ENCODE peak calls at places on chromosomes 2 and 18, in seven cellular contexts. One of them, this sample, is unnamed.

GRCh38 chr18:7105268-7105667 is 12.3 kb downstream of the LAMA1 start:
- DNase-seq in heart right ventricle: no peak
- DNase-seq in PC-9: no peak
- DNase-seq in activated CD4-positive, alpha-beta T cell treated with anti-CD3 and anti-CD28 coated beads, Interleukin-2, amount 50 U/mL, for 24 hours: no peak
- DNase-seq in hypothalamus: no peak
- DNase-seq in AG08395: no peak
- DNase-seq in left cardiac atrium: no peak
- DNase-seq in this sample: no peak

GRCh38 chr2:75458201-75458600 is 102.5 kb downstream of the EVA1A start:
- DNase-seq in heart right ventricle: no peak
- DNase-seq in PC-9: no peak
- DNase-seq in activated CD4-positive, alpha-beta T cell treated with anti-CD3 and anti-CD28 coated beads, Interleukin-2, amount 50 U/mL, for 24 hours: no peak
- DNase-seq in hypothalamus: no peak
- DNase-seq in AG08395: no peak
- DNase-seq in left cardiac atrium: no peak
- DNase-seq in this sample: no peak

GRCh38 chr2:154133823-154134222 is 262.1 kb downstream of the GALNT13 start:
- DNase-seq in heart right ventricle: no peak
- DNase-seq in PC-9: no peak
- DNase-seq in activated CD4-positive, alpha-beta T cell treated with anti-CD3 and anti-CD28 coated beads, Interleukin-2, amount 50 U/mL, for 24 hours: no peak
- DNase-seq in hypothalamus: no peak
- DNase-seq in AG08395: peak; percentile 38
- DNase-seq in left cardiac atrium: no peak
- DNase-seq in this sample: no peak

GRCh38 chr2:96501471-96501874 is 3.7 kb downstream of the NEURL3 start:
- DNase-seq in heart right ventricle: no peak
- DNase-seq in PC-9: no peak
- DNase-seq in activated CD4-positive, alpha-beta T cell treated with anti-CD3 and anti-CD28 coated beads, Interleukin-2, amount 50 U/mL, for 24 hours: no peak
- DNase-seq in hypothalamus: no peak
- DNase-seq in AG08395: no peak
- DNase-seq in left cardiac atrium: no peak
- DNase-seq in this sample: no peak

GRCh38 chr2:120828832-120829632 is 93.4 kb downstream of the GLI2 start:
- DNase-seq in heart right ventricle: no peak
- DNase-seq in PC-9: no peak
- DNase-seq in activated CD4-positive, alpha-beta T cell treated with anti-CD3 and anti-CD28 coated beads, Interleukin-2, amount 50 U/mL, for 24 hours: no peak
- DNase-seq in hypothalamus: no peak
- DNase-seq in AG08395: no peak
- DNase-seq in left cardiac atrium: no peak
- DNase-seq in this sample: no peak

GRCh38 chr2:218997730-218998129 is 4.5 kb upstream of the CRYBA2 start:
- DNase-seq in heart right ventricle: no peak
- DNase-seq in PC-9: no peak
- DNase-seq in activated CD4-positive, alpha-beta T cell treated with anti-CD3 and anti-CD28 coated beads, Interleukin-2, amount 50 U/mL, for 24 hours: no peak
- DNase-seq in hypothalamus: no peak
- DNase-seq in AG08395: no peak
- DNase-seq in left cardiac atrium: no peak
- DNase-seq in this sample: no peak

GRCh38 chr2:239002960-239003932 is 155.4 kb downstream of the TWIST2 start:
- DNase-seq in heart right ventricle: no peak
- DNase-seq in PC-9: peak; percentile 49
- DNase-seq in activated CD4-positive, alpha-beta T cell treated with anti-CD3 and anti-CD28 coated beads, Interleukin-2, amount 50 U/mL, for 24 hours: no peak
- DNase-seq in hypothalamus: no peak
- DNase-seq in AG08395: peak; percentile 77
- DNase-seq in left cardiac atrium: no peak
- DNase-seq in this sample: peak; percentile 38

GRCh38 chr2:179348921-179349320 is 84.3 kb upstream of the SESTD1 start:
- DNase-seq in heart right ventricle: no peak
- DNase-seq in PC-9: no peak
- DNase-seq in activated CD4-positive, alpha-beta T cell treated with anti-CD3 and anti-CD28 coated beads, Interleukin-2, amount 50 U/mL, for 24 hours: no peak
- DNase-seq in hypothalamus: no peak
- DNase-seq in AG08395: no peak
- DNase-seq in left cardiac atrium: no peak
- DNase-seq in this sample: no peak

This sample was measured in GOT3.